ENCODE peak calls at places on chromosome 19, in five cellular contexts. E is esophagus muscularis mucosa, N is neural crest cell, J is sigmoid colon, G is lower leg skin. H is an unnamed sample.

GRCh38 chr19:13212759-13213330 is 62.6 kb downstream of the IER2 start:
- DNase-seq in E (no peak), N (peak), J (peak), G (peak), H (peak)

GRCh38 chr19:18223860-18224524 is 2.2 kb downstream of the PDE4C start:
- DNase-seq in E (no peak), N (peak), J (peak), G (no peak), H (peak)

GRCh38 chr19:3146677-3147100 is 10.9 kb downstream of the GNA15 start:
- DNase-seq in E (no peak), N (peak), J (no peak), G (no peak), H (peak)

GRCh38 chr19:5718579-5719273 is 1.2 kb downstream of the LONP1 start:
- DNase-seq in E (no peak), N (no peak), J (no peak), G (no peak), H (no peak)

GRCh38 chr19:34475026-34475974 is 6.3 kb upstream of the WTIP start:
- DNase-seq in E (no peak), N (no peak), J (no peak), G (peak), H (no peak)

GRCh38 chr19:11673608-11674041 is 65.1 kb downstream of the ZNF823 start:
- DNase-seq in E (no peak), N (peak), J (peak), G (peak), H (peak)

GRCh38 chr19:17671906-17672305 is 16.2 kb downstream of the UNC13A start:
- DNase-seq in E (no peak), N (peak), J (no peak), G (no peak), H (no peak)

GRCh38 chr19:47587295-47587694 is 14.3 kb upstream of the ZNF541 start:
- DNase-seq in E (no peak), N (no peak), J (no peak), G (no peak), H (no peak)

GRCh38 chr19:43609872-43610271 is 2.0 kb upstream of the SRRM5 start:
- DNase-seq in E (no peak), N (no peak), J (no peak), G (no peak), H (no peak)

GRCh38 chr19:17123041-17123440 is 47.5 kb downstream of the MYO9B start:
- DNase-seq in E (no peak), N (no peak), J (no peak), G (no peak), H (no peak)

GRCh38 chr19:22634450-22634827 is 315 bp downstream of the ZNF492 start:
- DNase-seq in E (no peak), N (no peak), J (no peak), G (peak), H (no peak)

GRCh38 chr19:10568444-10568825 is 344 bp downstream of the CDKN2D start:
- DNase-seq in E (no peak), N (no peak), J (peak), G (no peak), H (no peak)

GRCh38 chr19:15091918-15092753 is 10.1 kb downstream of the OR1I1 start:
- DNase-seq in E (no peak), N (peak), J (peak), G (no peak), H (peak)

GRCh38 chr19:5313307-5313706 is 27.3 kb downstream of the PTPRS start:
- DNase-seq in E (no peak), N (no peak), J (no peak), G (no peak), H (no peak)

GRCh38 chr19:7970716-7971448 is 27.4 kb upstream of the TIMM44 start:
- DNase-seq in E (no peak), N (peak), J (no peak), G (no peak), H (peak)

GRCh38 chr19:11480927-11481776 is at the start of gene ELAVL3:
- DNase-seq in E (no peak), N (peak), J (no peak), G (no peak), H (peak)

GRCh38 chr19:54266133-54266532 is 9.1 kb upstream of the LILRB5 start:
- DNase-seq in E (no peak), N (peak), J (peak), G (peak), H (peak)

GRCh38 chr19:18790566-18791314 is at the start of gene COMP:
- DNase-seq in E (no peak), N (no peak), J (no peak), G (no peak), H (peak)

GRCh38 chr19:3343619-3344502 is 22.5 kb upstream of the NFIC start:
- DNase-seq in E (peak), N (no peak), J (peak), G (peak), H (no peak)

GRCh38 chr19:42412661-42413076 is 14.5 kb downstream of the LIPE start:
- DNase-seq in E (no peak), N (no peak), J (no peak), G (no peak), H (no peak)

GRCh38 chr19:46714523-46715106 is 2.3 kb downstream of the PRKD2 start:
- DNase-seq in E (no peak), N (no peak), J (no peak), G (no peak), H (no peak)

GRCh38 chr19:16116067-16116466 is 4.4 kb downstream of the RAB8A start:
- DNase-seq in E (no peak), N (no peak), J (no peak), G (no peak), H (no peak)

GRCh38 chr19:34879563-34879962 is 47.1 kb upstream of the ZNF30 start:
- DNase-seq in E (no peak), N (no peak), J (no peak), G (no peak), H (no peak)

GRCh38 chr19:5985098-5985783 is 7.3 kb upstream of the RANBP3 start:
- DNase-seq in E (no peak), N (no peak), J (no peak), G (no peak), H (no peak)

GRCh38 chr19:41263850-41264580 is at the start of gene HNRNPUL1:
- DNase-seq in E (peak), N (peak), J (peak), G (peak), H (peak)

GRCh38 chr19:16381756-16382401 is 57.3 kb downstream of the KLF2 start:
- DNase-seq in E (peak), N (no peak), J (peak), G (peak), H (no peak)

GRCh38 chr19:45817010-45817724 is 2.1 kb upstream of the RSPH6A start:
- DNase-seq in E (peak), N (peak), J (peak), G (peak), H (peak)

DNA sequence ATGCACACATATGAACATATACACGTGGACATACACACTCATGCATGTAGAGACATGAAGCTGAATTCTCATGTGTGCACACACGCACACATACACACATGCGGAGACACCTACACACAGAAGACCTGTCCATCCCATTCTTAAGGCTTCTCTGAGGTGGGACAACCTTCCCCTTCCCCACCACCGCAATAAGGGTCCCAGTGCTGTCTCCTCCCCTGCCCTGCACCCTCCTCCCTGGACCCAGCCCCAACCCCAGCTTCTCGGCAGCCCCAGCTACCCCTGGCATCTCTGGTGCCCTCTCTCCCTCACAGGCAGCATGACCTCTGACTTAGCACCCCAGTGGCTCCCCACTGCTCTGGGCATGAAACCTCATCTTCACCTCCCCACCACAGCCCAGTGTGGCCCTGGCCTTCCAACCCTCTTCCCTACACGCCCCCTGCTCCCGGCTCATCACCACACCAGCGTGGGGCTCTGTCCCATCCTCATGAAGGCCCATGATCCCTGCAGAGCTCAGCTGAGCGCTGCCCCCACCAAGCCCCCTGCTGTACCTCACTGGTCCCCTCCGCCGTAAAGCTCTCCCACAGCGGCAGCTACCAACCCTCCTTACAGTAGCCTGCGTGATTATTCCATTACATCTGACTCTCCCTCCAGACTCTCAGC is 204.1 kb upstream of the ZNF536 start:
- DNase-seq in E (peak), N (no peak), J (no peak), G (no peak), H (no peak)
- TF ChIP-seq CTCF in E (no peak), N (no peak), J (no peak), G (no peak), H (no peak)

GRCh38 chr19:49916839-49917733 is 11.9 kb upstream of the ATF5 start:
- DNase-seq in E (no peak), N (no peak), J (no peak), G (no peak), H (no peak)
- TF ChIP-seq CTCF in E (no peak), N (peak), J (no peak), G (no peak), H (peak)

GRCh38 chr19:36973021-36973843 is 57.1 kb downstream of the ZNF568 start:
- DNase-seq in E (peak), N (no peak), J (peak), G (peak), H (no peak)
- TF ChIP-seq CTCF in E (peak), N (no peak), J (peak), G (no peak), H (no peak)

DNA sequence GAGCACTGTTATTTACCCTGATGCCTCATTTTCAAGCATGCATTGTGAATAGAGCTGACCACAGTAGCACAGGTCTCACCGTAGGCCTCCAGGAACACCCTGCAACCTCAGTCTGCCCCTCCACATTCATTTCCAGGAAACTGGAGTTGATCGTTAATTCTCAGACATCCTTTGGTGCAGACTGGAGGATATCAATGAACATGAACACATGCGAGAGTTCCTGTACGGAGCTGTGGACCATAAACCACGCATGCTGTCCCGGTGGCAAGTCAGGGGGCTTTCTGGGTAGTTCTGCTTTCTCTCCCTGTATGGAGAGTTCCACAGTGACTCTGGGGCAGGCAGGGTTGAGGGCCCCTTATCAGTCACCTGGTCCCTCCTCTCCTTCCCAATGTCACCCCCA is 55.5 kb upstream of the URI1 start:
- DNase-seq in E (no peak), N (no peak), J (peak), G (peak), H (no peak)
- TF ChIP-seq CTCF in E (no peak), N (no peak), J (no peak), G (no peak), H (no peak)